ENCODE peak calls at places on chromosomes 11 and 22, in six cellular contexts. X is tibial nerve, N is heart right ventricle, R is right lobe of liver, U is right atrium auricular region, Q is cardiac muscle cell. T is an unnamed sample.

GRCh38 chr11:74453373-74453975 is 13.9 kb downstream of the KCNE3 start:
- DNase-seq in X (peak), U (peak), N (peak), R (peak), Q (peak), T (no peak)

GRCh38 chr22:46634011-46634699 is 14.0 kb downstream of the GRAMD4 start:
- DNase-seq in X (no peak), R (peak), Q (no peak), N (peak), U (no peak), T (no peak)

GRCh38 chr11:57787920-57788716 is 26.5 kb downstream of the CTNND1 start:
- DNase-seq in R (no peak), N (no peak), U (no peak), X (no peak), Q (no peak), T (no peak)

GRCh38 chr22:37419916-37420655 is 7.2 kb downstream of the ELFN2 start:
- DNase-seq in R (no peak), N (no peak), X (no peak), Q (peak), U (no peak), T (no peak)

GRCh38 chr11:44506375-44507016 is 59.0 kb upstream of the CD82 start:
- DNase-seq in R (no peak), X (no peak), Q (no peak), N (no peak), U (no peak), T (no peak)

GRCh38 chr22:27097933-27098332 is 440.5 kb downstream of the MIAT start:
- DNase-seq in N (no peak), U (no peak), R (no peak), Q (no peak), X (no peak), T (no peak)

GRCh38 chr11:34616830-34617504 is 3.9 kb upstream of the EHF start:
- DNase-seq in X (no peak), N (peak), U (no peak), Q (no peak), R (no peak), T (no peak)

GRCh38 chr11:86431258-86431657 is 56.6 kb downstream of the CCDC81 start:
- DNase-seq in U (no peak), X (no peak), R (no peak), Q (no peak), N (no peak), T (no peak)

GRCh38 chr11:113014731-113015455 is 53.7 kb downstream of the NCAM1 start:
- DNase-seq in N (peak), Q (peak), R (no peak), U (peak), X (no peak), T (no peak)

GRCh38 chr11:98185245-98185644 is 835.5 kb upstream of the CNTN5 start:
- DNase-seq in R (no peak), U (no peak), Q (no peak), N (no peak), X (no peak), T (no peak)

GRCh38 chr22:44445731-44446130 is 52.3 kb downstream of the RTL6 start:
- DNase-seq in N (no peak), Q (no peak), X (no peak), U (no peak), R (no peak), T (no peak)

GRCh38 chr11:23403210-23404185 is 543.2 kb upstream of the CCDC179 start:
- DNase-seq in X (no peak), N (no peak), U (no peak), Q (no peak), R (peak), T (no peak)

GRCh38 chr22:35219012-35219411 is 38.3 kb upstream of the HMGXB4 start:
- DNase-seq in R (no peak), X (no peak), N (no peak), U (no peak), Q (no peak), T (no peak)

GRCh38 chr11:128501576-128502549 is 85.5 kb downstream of the ETS1 start:
- DNase-seq in X (no peak), N (no peak), Q (no peak), R (no peak), U (no peak), T (no peak)

GRCh38 chr11:88813233-88813915 is 252.4 kb downstream of the GRM5 start:
- DNase-seq in Q (no peak), R (no peak), N (no peak), U (no peak), X (no peak), T (no peak)

GRCh38 chr11:84383571-84383970 is 1097.4 kb upstream of the CCDC90B start:
- DNase-seq in N (no peak), U (no peak), X (no peak), R (no peak), Q (no peak), T (no peak)

GRCh38 chr22:38067771-38068360 is 10.7 kb downstream of the PICK1 start:
- DNase-seq in R (no peak), Q (no peak), N (no peak), X (no peak), U (no peak), T (no peak)

GRCh38 chr11:45075952-45076351 is 70.5 kb upstream of the PRDM11 start:
- DNase-seq in Q (no peak), U (no peak), X (no peak), N (no peak), R (no peak), T (no peak)

GRCh38 chr22:22520667-22521602 is 865 bp upstream of the ZNF280A start:
- DNase-seq in X (no peak), U (no peak), Q (no peak), N (no peak), R (no peak), T (no peak)

GRCh38 chr11:108965602-108966001 is 300.7 kb downstream of the DDX10 start:
- DNase-seq in R (no peak), U (no peak), N (no peak), X (no peak), Q (no peak), T (no peak)

GRCh38 chr11:86193297-86194095 is 51.1 kb upstream of the EED start:
- DNase-seq in X (peak), U (peak), Q (peak), R (peak), N (peak), T (peak)

GRCh38 chr11:132969892-132970291 is 562.4 kb downstream of the OPCML start:
- DNase-seq in U (no peak), X (no peak), N (no peak), R (no peak), Q (no peak), T (no peak)

GRCh38 chr22:19291218-19291579 is 320 bp downstream of the CLTCL1 start:
- DNase-seq in U (no peak), N (peak), R (peak), Q (peak), X (no peak), T (no peak)

GRCh38 chr11:86955674-86956522 is 703 bp upstream of the FZD4 start:
- DNase-seq in U (peak), N (peak), X (peak), Q (peak), R (peak), T (peak)

GRCh38 chr11:110711776-110712642 is at the start of gene ARHGAP20:
- DNase-seq in N (peak), Q (peak), U (peak), R (peak), X (peak), T (no peak)

GRCh38 chr22:28846994-28847393 is 36.4 kb upstream of the ZNRF3 start:
- DNase-seq in Q (no peak), X (no peak), U (no peak), N (no peak), R (no peak), T (no peak)

DNA sequence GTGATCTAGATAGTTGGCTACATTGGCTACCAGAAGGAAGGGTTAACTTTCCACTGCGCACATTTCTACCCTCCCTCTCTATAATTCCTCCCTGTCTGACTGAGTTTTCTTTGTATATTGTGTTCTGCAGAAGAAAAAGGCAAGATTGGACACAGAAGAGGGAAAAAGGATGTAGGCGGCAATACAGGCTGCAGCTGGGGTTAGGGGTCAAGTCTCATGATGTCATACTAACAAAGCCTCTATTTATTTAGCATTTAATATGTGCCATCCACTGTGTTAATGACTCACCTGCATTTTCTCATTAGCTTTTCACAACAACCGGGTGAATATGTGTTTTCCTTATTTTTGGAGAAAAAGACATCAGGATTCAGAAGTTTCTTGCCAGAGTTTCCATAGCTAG is 2.0 kb downstream of the FAM83F start:
- DNase-seq in Q (no peak), R (no peak), U (no peak), N (no peak), X (no peak), T (no peak)
- H3K27ac ChIP-seq in Q (no peak), R (no peak), U (peak), N (no peak), X (peak), T (no peak)

DNA sequence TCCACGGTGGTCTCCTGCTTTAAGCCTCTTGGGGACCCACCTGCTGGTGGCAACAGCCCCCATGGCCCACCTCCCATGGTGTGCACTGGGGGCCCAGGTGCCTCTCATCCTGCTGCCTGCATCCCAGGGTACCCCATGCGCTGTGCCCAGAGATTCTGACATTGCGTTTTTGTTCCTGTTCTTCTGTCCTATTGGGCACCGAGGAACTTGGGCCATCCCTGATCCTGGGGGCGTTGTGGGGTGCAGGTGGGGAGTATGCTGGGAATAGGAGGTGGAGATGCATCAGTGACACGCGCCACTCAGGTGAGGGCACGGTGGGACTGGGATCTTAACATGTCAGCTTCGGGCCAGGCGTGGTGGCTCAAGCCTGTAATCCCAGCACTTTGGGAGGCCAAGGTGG is 12.4 kb upstream of the NAP1L4 start:
- DNase-seq in X (no peak), U (no peak), R (no peak), Q (no peak), N (no peak), T (no peak)
- H3K27ac ChIP-seq in X (no peak), U (no peak), R (no peak), Q (no peak), N (no peak), T (peak)

GRCh38 chr22:42937164-42937854 is 77.6 kb downstream of the PACSIN2 start:
- DNase-seq in U (no peak), Q (no peak), R (no peak), X (no peak), N (no peak), T (no peak)
- H3K27ac ChIP-seq in U (peak), Q (no peak), R (no peak), X (no peak), N (peak), T (no peak)

DNA sequence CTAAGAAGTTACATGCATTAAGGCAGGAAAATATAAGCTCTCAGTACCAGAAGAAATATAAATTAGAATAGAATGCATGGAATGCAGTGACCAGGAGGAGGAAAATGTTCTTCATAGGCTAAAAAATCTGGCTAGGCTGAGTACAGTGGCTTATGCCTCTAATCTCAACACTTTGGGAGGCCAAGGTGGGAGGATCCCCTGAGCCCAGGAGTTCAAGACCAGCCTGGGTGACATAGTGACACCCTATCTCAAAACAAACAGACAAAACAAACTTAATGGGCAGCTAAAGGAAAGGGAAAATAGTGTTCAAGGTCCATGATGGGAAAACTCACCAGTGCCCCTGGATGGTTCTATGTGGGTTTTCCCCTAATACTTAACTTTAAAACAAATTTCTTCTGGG is 78.3 kb upstream of the RASSF10 start:
- DNase-seq in R (no peak), U (no peak), X (no peak), Q (no peak), N (no peak), T (no peak)
- H3K27ac ChIP-seq in R (no peak), U (no peak), X (no peak), Q (no peak), N (no peak), T (no peak)

GRCh38 chr11:92224394-92225205 is at the start of gene FAT3:
- DNase-seq in R (no peak), X (no peak), N (peak), U (no peak), Q (peak), T (no peak)
- H3K27ac ChIP-seq in R (no peak), X (no peak), N (no peak), U (peak), Q (no peak), T (no peak)

T was measured in substantia nigra.